ENCODE peak calls at places on chromosomes 16 and 17, in nine cellular contexts. C is stimulated activated naive CD4-positive, alpha-beta T cell; P is progenitor cell of endocrine pancreas; L is activated CD4-positive, alpha-beta T cell treated with anti-CD3 and anti-CD28 coated beads for 36 hours; H is cardiac muscle cell; E is CD8-positive, alpha-beta memory T cell; N is NK-92 treated with Interleukin-12 subunit alpha and Interleukin-12 subunit beta, amount 100 ng/mL, for 24 hours; U is mucosa of descending colon; A is thyroid gland. O is an unnamed sample.

GRCh38 chr16:64250866-64251265 is 871.0 kb downstream of the CDH11 start:
- DNase-seq in N (no peak), P (no peak), U (no peak), A (no peak), C (no peak), L (no peak), H (peak; percentile 20), E (no peak), O (no peak)

GRCh38 chr17:75476274-75476673 is 19.8 kb downstream of the TMEM94 start:
- DNase-seq in P (no peak), U (peak; percentile 10), E (no peak), L (no peak), N (no peak), H (peak; percentile 43), A (no peak), C (no peak), O (no peak)

GRCh38 chr17:35224436-35224835 is 18.4 kb upstream of the SLFN5 start:
- DNase-seq in E (no peak), P (no peak), N (no peak), C (no peak), H (no peak), U (no peak), L (no peak), A (no peak), O (no peak)

GRCh38 chr17:63881935-63882601 is at the start of gene GH2:
- DNase-seq in L (peak; percentile 77), P (peak; percentile 41), C (peak; percentile 36), A (peak; percentile 45), N (peak; percentile 11), U (no peak), E (peak; percentile 37), H (peak; percentile 52), O (peak; percentile 72)

GRCh38 chr16:8955828-8956227 is 7.9 kb downstream of the USP7 start:
- DNase-seq in P (no peak), N (no peak), E (no peak), C (no peak), L (no peak), H (no peak), U (no peak), A (no peak), O (no peak)

GRCh38 chr17:8556074-8556473 is 74.5 kb downstream of the MYH10 start:
- DNase-seq in L (no peak), P (no peak), H (no peak), N (no peak), E (no peak), U (no peak), C (no peak), A (no peak), O (no peak)

GRCh38 chr16:87765473-87765775 is 362 bp downstream of the KLHDC4 start:
- DNase-seq in N (peak; percentile 35), H (no peak), L (peak; percentile 55), U (no peak), P (no peak), E (no peak), A (no peak), C (no peak), O (peak; percentile 47)

GRCh38 chr17:45440161-45440859 is 7.6 kb upstream of the ARHGAP27 start:
- DNase-seq in C (no peak), U (no peak), A (no peak), P (no peak), L (no peak), H (no peak), E (no peak), N (no peak), O (no peak)

GRCh38 chr16:12067714-12068401 is 91.3 kb downstream of the SNX29 start:
- DNase-seq in H (peak; percentile 75), L (peak; percentile 67), C (no peak), E (peak; percentile 53), A (peak; percentile 52), N (no peak), U (no peak), P (peak; percentile 37), O (peak; percentile 51)

GRCh38 chr17:50359998-50360461 is 13.0 kb downstream of the MRPL27 start:
- DNase-seq in L (no peak), P (no peak), A (no peak), H (no peak), U (no peak), E (no peak), N (no peak), C (no peak), O (no peak)

GRCh38 chr17:67068999-67069398 is 24.6 kb downstream of the CACNG1 start:
- DNase-seq in U (no peak), C (no peak), P (no peak), L (no peak), E (no peak), H (peak; percentile 27), N (no peak), A (no peak), O (no peak)

GRCh38 chr17:44374306-44375195 is 10.9 kb upstream of the FAM171A2 start:
- DNase-seq in C (no peak), A (peak; percentile 90), P (no peak), U (peak; percentile 55), H (no peak), L (no peak), E (no peak), N (no peak), O (no peak)

GRCh38 chr17:47213540-47213939 is 4.4 kb downstream of the MYL4 start:
- DNase-seq in A (no peak), H (peak; percentile 29), E (no peak), U (no peak), C (no peak), N (no peak), L (no peak), P (no peak), O (no peak)

GRCh38 chr17:80169784-80170500 is at the start of gene CARD14:
- DNase-seq in P (no peak), L (no peak), N (no peak), A (no peak), C (no peak), H (no peak), E (no peak), U (no peak), O (no peak)

GRCh38 chr16:5042574-5043171 is 8.9 kb upstream of the NAGPA start:
- DNase-seq in H (peak; percentile 7), C (no peak), A (no peak), U (no peak), E (no peak), L (no peak), P (no peak), N (no peak), O (no peak)

GRCh38 chr17:77420804-77421634 is 280.2 kb downstream of the SEC14L1 start:
- DNase-seq in P (no peak), U (no peak), C (peak; percentile 35), E (peak; percentile 62), A (peak; percentile 44), H (peak; percentile 49), L (peak; percentile 71), N (no peak), O (no peak)

GRCh38 chr17:81434079-81434478 is 38.8 kb downstream of the BAHCC1 start:
- DNase-seq in E (no peak), C (no peak), H (no peak), L (no peak), U (no peak), A (peak; percentile 86), N (no peak), P (no peak), O (no peak)

GRCh38 chr17:59914274-59914854 is 21.4 kb downstream of the RPS6KB1 start:
- DNase-seq in N (no peak), E (peak; percentile 32), L (no peak), P (no peak), C (no peak), A (no peak), U (no peak), H (peak; percentile 54), O (peak; percentile 19)

GRCh38 chr17:18184143-18185007 is 747 bp downstream of the ALKBH5 start:
- DNase-seq in U (peak; percentile 82), P (no peak), N (no peak), C (peak; percentile 75), L (peak; percentile 88), A (peak; percentile 41), H (peak; percentile 62), E (peak; percentile 72), O (no peak)

GRCh38 chr16:1102921-1103648 is 7.0 kb upstream of the C1QTNF8 start:
- DNase-seq in E (peak; percentile 58), L (peak; percentile 82), N (no peak), A (peak; percentile 54), H (peak; percentile 80), U (no peak), C (peak; percentile 70), P (peak; percentile 76), O (peak; percentile 91)

GRCh38 chr16:87305505-87306391 is 11.4 kb downstream of the C16orf95 start:
- DNase-seq in U (no peak), E (no peak), N (no peak), P (no peak), C (no peak), H (no peak), A (no peak), L (no peak), O (no peak)

GRCh38 chr17:45852535-45853297 is 8.0 kb downstream of the SPPL2C start:
- DNase-seq in C (peak; percentile 22), E (peak; percentile 20), L (peak; percentile 78), N (peak; percentile 17), P (peak; percentile 57), H (peak; percentile 78), A (peak; percentile 60), U (no peak), O (no peak)

GRCh38 chr16:50185005-50185505 is 31.9 kb downstream of the TENT4B start:
- DNase-seq in P (no peak), N (no peak), U (no peak), E (no peak), C (no peak), L (no peak), A (no peak), H (no peak), O (no peak)

GRCh38 chr17:63573634-63574033 is 23.4 kb downstream of the DCAF7 start:
- DNase-seq in P (no peak), U (no peak), H (no peak), N (no peak), E (no peak), C (no peak), L (no peak), A (no peak), O (no peak)

GRCh38 chr17:50218771-50219315 is 17.4 kb upstream of the COL1A1 start:
- DNase-seq in A (peak; percentile 25), N (no peak), U (no peak), C (no peak), E (no peak), H (no peak), P (no peak), L (no peak), O (no peak)

GRCh38 chr16:86761117-86761971 is 183.0 kb downstream of the FOXL1 start:
- DNase-seq in L (peak; percentile 63), C (peak; percentile 16), N (no peak), H (peak; percentile 64), A (peak; percentile 18), U (no peak), P (peak; percentile 61), E (no peak), O (peak; percentile 42)

GRCh38 chr17:31398381-31399275 is 7.2 kb downstream of the RAB11FIP4 start:
- DNase-seq in H (no peak), L (no peak), P (no peak), N (no peak), E (no peak), C (no peak), U (no peak), A (no peak), O (no peak)

GRCh38 chr17:50359005-50359699 is 13.2 kb downstream of the XYLT2 start:
- DNase-seq in N (no peak), E (no peak), L (no peak), H (no peak), A (no peak), P (no peak), C (no peak), U (no peak), O (no peak)

GRCh38 chr16:11407047-11407982 is 62.1 kb downstream of the RMI2 start:
- DNase-seq in N (no peak), E (peak; percentile 61), L (peak; percentile 81), C (peak; percentile 31), U (no peak), H (peak; percentile 65), A (peak; percentile 64), P (peak; percentile 53), O (peak; percentile 55)

GRCh38 chr17:61989509-61989908 is 61.7 kb upstream of the INTS2 start:
- DNase-seq in H (no peak), C (no peak), A (no peak), E (no peak), U (no peak), N (no peak), L (no peak), P (no peak), O (no peak)

GRCh38 chr16:85015481-85016177 is 4.3 kb upstream of the ZDHHC7 start:
- DNase-seq in L (no peak), P (no peak), E (no peak), C (no peak), N (no peak), U (no peak), A (no peak), H (no peak), O (no peak)

O was measured in GM12892.